ENCODE peak calls at places on chromosomes 4 and X, in four cellular contexts. N, O, H and R are unnamed samples.

GRCh38 chrX:153763989-153764755 is at the start of gene PLXNB3:
- DNase-seq in O (peak; percentile 82), N (peak; percentile 70), H (peak; percentile 70), R (peak; percentile 80)

GRCh38 chrX:110086162-110086915 is 83.4 kb downstream of the TMEM164 start:
- DNase-seq in N (no peak), H (no peak), O (no peak), R (no peak)

GRCh38 chrX:70289168-70289792 is 447 bp downstream of the PDZD11 start:
- DNase-seq in H (no peak), N (no peak), O (no peak), R (no peak)

GRCh38 chr4:29151584-29151983 is 1568.6 kb upstream of the PCDH7 start:
- DNase-seq in H (no peak), N (no peak), O (no peak), R (no peak)

GRCh38 chr4:141435446-141436225 is 200.7 kb upstream of the IL15 start:
- DNase-seq in N (no peak), H (no peak), O (no peak), R (no peak)

GRCh38 chr4:145878501-145879435 is 59.9 kb downstream of the ZNF827 start:
- DNase-seq in H (no peak), N (no peak), O (no peak), R (no peak)

GRCh38 chrX:45261005-45261404 is 60.3 kb upstream of the DIPK2B start:
- DNase-seq in O (no peak), N (no peak), H (no peak), R (no peak)

GRCh38 chr4:143616771-143617170 is 83.7 kb downstream of the FREM3 start:
- DNase-seq in H (no peak), O (no peak), N (no peak), R (peak; percentile 10)

GRCh38 chrX:20863649-20864048 is 510.6 kb upstream of the CNKSR2 start:
- DNase-seq in O (no peak), H (no peak), N (no peak), R (no peak)

GRCh38 chr4:100907465-100908454 is 389.9 kb upstream of the EMCN start:
- DNase-seq in O (no peak), N (no peak), H (no peak), R (no peak)

GRCh38 chrX:48083212-48083611 is 11.8 kb upstream of the ZNF630 start:
- DNase-seq in H (no peak), N (peak; percentile 9), O (peak; percentile 41), R (peak; percentile 35)

GRCh38 chr4:153114771-153115321 is 89.4 kb upstream of the TRIM2 start:
- DNase-seq in H (no peak), N (no peak), O (no peak), R (peak; percentile 44)

GRCh38 chr4:146059865-146060264 is 115.7 kb upstream of the LSM6 start:
- DNase-seq in N (no peak), O (no peak), H (no peak), R (peak; percentile 12)

GRCh38 chr4:81021995-81022394 is 8.5 kb upstream of the BMP3 start:
- DNase-seq in H (no peak), N (no peak), O (no peak), R (no peak)